ENCODE peak calls at places on chromosomes 6 and 20, in four cellular contexts. U is H1, C is HepG2, O is GM12878. A is an unnamed sample.

GRCh38 chr20:13865825-13866351 is 81.1 kb downstream of the NDUFAF5 start:
- DNase-seq in C (no peak), U (no peak), O (no peak), A (no peak)

GRCh38 chr20:8254911-8255582 is 123.0 kb downstream of the PLCB1 start:
- DNase-seq in C (no peak), O (no peak), U (no peak), A (no peak)

GRCh38 chr20:50572922-50573777 is 63.0 kb downstream of the PTPN1 start:
- DNase-seq in U (no peak), O (no peak), C (no peak), A (no peak)

GRCh38 chr6:114157848-114158247 is 185.0 kb downstream of the HS3ST5 start:
- DNase-seq in C (no peak), O (no peak), U (no peak), A (no peak)

GRCh38 chr20:50731930-50732690 is 730 bp downstream of the PARD6B start:
- DNase-seq in U (no peak), C (peak), O (no peak), A (no peak)

GRCh38 chr6:150070236-150070860 is 1.4 kb upstream of the ULBP3 start:
- DNase-seq in C (no peak), O (no peak), U (no peak), A (no peak)

GRCh38 chr20:49854190-49854875 is 41.7 kb downstream of the SLC9A8 start:
- DNase-seq in U (no peak), C (no peak), O (no peak), A (no peak)

GRCh38 chr6:55276745-55277627 is 50.3 kb upstream of the GFRAL start:
- DNase-seq in O (no peak), U (no peak), C (peak), A (peak)

GRCh38 chr6:74253261-74253660 is 557.3 kb downstream of the CD109 start:
- DNase-seq in O (no peak), U (no peak), C (no peak), A (no peak)

GRCh38 chr6:55569638-55570037 is 9.4 kb downstream of the HMGCLL1 start:
- DNase-seq in U (no peak), O (no peak), C (no peak), A (no peak)

GRCh38 chr6:119186490-119186889 is 108.0 kb upstream of the FAM184A start:
- DNase-seq in C (no peak), O (no peak), U (no peak), A (no peak)

GRCh38 chr6:148997863-148998262 is 251.0 kb downstream of the UST start:
- DNase-seq in O (no peak), U (no peak), C (no peak), A (no peak)

GRCh38 chr6:109440325-109441068 is at the start of the genes PPIL6 and SMPD2:
- DNase-seq in C (peak), O (no peak), U (peak), A (peak)

GRCh38 chr6:141874930-141875602 is 257.7 kb upstream of the GJE1 start:
- DNase-seq in C (no peak), U (no peak), O (no peak), A (no peak)

GRCh38 chr20:14009206-14009605 is 13.9 kb downstream of the MACROD2 start:
- DNase-seq in O (no peak), U (no peak), C (no peak), A (no peak)

GRCh38 chr20:4006640-4007039 is 8.7 kb downstream of the RNF24 start:
- DNase-seq in C (no peak), U (no peak), O (no peak), A (no peak)

GRCh38 chr6:138833819-138834539 is 38.1 kb downstream of the ECT2L start:
- DNase-seq in U (no peak), C (no peak), O (no peak), A (no peak)

GRCh38 chr6:80622641-80623040 is 516.2 kb downstream of the BCKDHB start:
- DNase-seq in O (no peak), U (no peak), C (no peak), A (no peak)

GRCh38 chr20:6162239-6162638 is 39.4 kb upstream of the FERMT1 start:
- DNase-seq in C (no peak), U (no peak), O (no peak), A (no peak)

GRCh38 chr6:132661906-132662305 is 2.9 kb upstream of the TAAR1 start:
- DNase-seq in C (no peak), U (no peak), O (no peak), A (no peak)

GRCh38 chr6:64679411-64679810 is 1027.6 kb downstream of the EYS start:
- DNase-seq in C (no peak), O (no peak), U (no peak), A (no peak)

GRCh38 chr20:58815448-58815847 is 35.3 kb downstream of the GNAS-AS1 start:
- DNase-seq in C (no peak), O (no peak), U (no peak), A (no peak)

GRCh38 chr20:61768926-61769832 is 296.5 kb downstream of the TAF4 start:
- DNase-seq in U (no peak), C (no peak), O (no peak), A (no peak)

GRCh38 chr6:151289399-151290007 is 49.7 kb downstream of the AKAP12 start:
- DNase-seq in C (no peak), O (no peak), U (no peak), A (no peak)

GRCh38 chr6:12335717-12336116 is 45.6 kb downstream of the EDN1 start:
- DNase-seq in C (no peak), O (no peak), U (no peak), A (no peak)

GRCh38 chr6:53321701-53322100 is 27.0 kb downstream of the ELOVL5 start:
- DNase-seq in C (peak), O (no peak), U (no peak), A (no peak)

DNA sequence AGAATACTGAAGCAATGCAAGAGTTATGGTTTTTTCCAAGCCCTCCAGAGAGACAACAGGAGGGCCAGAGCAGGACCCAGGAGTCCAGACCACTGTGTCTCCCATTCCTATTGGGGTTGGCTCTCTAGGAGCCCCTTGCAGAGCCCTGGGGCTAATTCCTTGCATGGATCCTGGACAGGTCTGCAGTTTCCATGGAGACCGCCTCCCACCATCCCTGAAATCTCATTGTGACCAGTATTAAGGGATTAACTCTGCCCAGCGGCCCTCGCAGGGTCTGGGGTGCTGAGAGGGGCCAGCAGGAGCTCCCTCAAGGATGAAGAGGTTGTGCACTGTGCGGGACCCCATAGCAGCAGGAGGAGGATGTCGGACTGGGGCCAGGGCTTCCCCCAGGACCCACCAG is 34.8 kb downstream of the HNF4A start:
- DNase-seq in C (no peak), O (no peak), U (no peak), A (no peak)
- TF ChIP-seq SUZ12 in C (no peak), O (no peak), U (no peak), A (no peak)

GRCh38 chr6:1334725-1335124 is 22.8 kb downstream of the FOXQ1 start:
- DNase-seq in C (no peak), O (no peak), U (no peak), A (no peak)
- H3K9ac ChIP-seq in C (peak), O (no peak), U (no peak), A (no peak)

DNA sequence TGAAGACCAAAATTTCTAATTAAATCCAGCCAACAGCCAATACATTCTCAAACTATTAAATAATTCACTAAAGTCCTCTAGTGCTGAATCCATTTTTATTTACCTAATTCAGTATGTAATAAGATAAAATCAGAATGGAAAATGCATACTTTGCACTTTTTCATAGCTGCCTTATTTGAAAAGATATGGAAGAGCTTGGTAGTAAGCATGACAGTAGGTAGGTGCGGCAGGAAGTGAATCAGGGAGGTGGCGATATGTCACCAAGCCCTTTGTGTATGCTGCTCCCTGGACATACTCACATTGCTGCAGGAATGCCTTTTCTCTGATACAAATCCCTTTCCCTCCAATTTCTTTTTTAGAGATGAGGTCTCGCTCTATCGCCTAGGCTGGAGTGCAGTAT is 10.2 kb upstream of the TGM3 start:
- DNase-seq in O (no peak), C (no peak), U (no peak), A (no peak)
- TF ChIP-seq SUZ12 in O (no peak), C (no peak), U (no peak), A (no peak)

GRCh38 chr20:64255361-64256281 is at the start of gene PCMTD2:
- DNase-seq in C (peak), U (peak), O (peak), A (peak)

GRCh38 chr20:64256282-64256947 is 867 bp downstream of the PCMTD2 start:
- DNase-seq in O (no peak), C (no peak), U (no peak), A (no peak)

GRCh38 chr20:64260239-64260638 is 4.7 kb downstream of the PCMTD2 start:
- DNase-seq in U (no peak), C (no peak), O (no peak), A (no peak)

GRCh38 chr20:64257107-64257757 is 1.7 kb downstream of the PCMTD2 start:
- DNase-seq in C (no peak), U (no peak), O (no peak), A (no peak)

GRCh38 chr20:64258071-64258823 is 2.7 kb downstream of the PCMTD2 start:
- DNase-seq in C (no peak), U (no peak), O (no peak), A (no peak)
- H3K9ac ChIP-seq in C (no peak), U (no peak), O (no peak), A (no peak)

GRCh38 chr6:129852257-129852858 is 8.8 kb downstream of the TMEM244 start:
- DNase-seq in C (peak), U (no peak), O (no peak), A (no peak)
- TF ChIP-seq SUZ12 in C (no peak), U (no peak), O (no peak), A (no peak)

A was measured in NT2/D1.